ENCODE peak calls at places on chromosomes 1 and 21, in ten cellular contexts. E is HL-60; Q is EL; X is Caki2; C is A172; L is RPMI7951; W is AG08396; I is NAMALWA; Y is activated CD4-positive, alpha-beta memory T cell treated with anti-CD3 and anti-CD28 coated beads, Interleukin-2, amount 10 ng/mL, durations not matched to agents 7 days and 5 days; K is NCI-H1436 treated with DMSO at 0.1 percent for 48 hours. D is an unnamed sample.

GRCh38 chr1:183881387-183882084 is 76.6 kb downstream of the RGL1 start:
- DNase-seq in E (no peak), Q (peak), X (no peak), C (peak), L (peak), W (peak), I (no peak), Y (no peak), K (no peak), D (no peak)

GRCh38 chr1:110638062-110638461 is 31.9 kb upstream of the KCNA2 start:
- DNase-seq in E (no peak), Q (no peak), X (no peak), C (no peak), L (no peak), W (no peak), I (no peak), Y (no peak), K (no peak), D (no peak)

GRCh38 chr1:46181343-46182260 is 5.3 kb upstream of the P3R3URF start:
- DNase-seq in E (no peak), Q (peak), X (no peak), C (no peak), L (peak), W (no peak), I (no peak), Y (no peak), K (no peak), D (no peak)

GRCh38 chr21:45982256-45982757 is 737 bp downstream of the COL6A1 start:
- DNase-seq in E (no peak), Q (peak), X (no peak), C (no peak), L (no peak), W (no peak), I (no peak), Y (no peak), K (no peak), D (no peak)

GRCh38 chr21:44354775-44355771 is 1.7 kb downstream of the TRPM2 start:
- DNase-seq in E (peak), Q (no peak), X (no peak), C (no peak), L (no peak), W (no peak), I (peak), Y (peak), K (no peak), D (peak)

GRCh38 chr1:154747841-154748766 is 122.0 kb downstream of the KCNN3 start:
- DNase-seq in E (peak), Q (no peak), X (no peak), C (no peak), L (peak), W (no peak), I (peak), Y (peak), K (no peak), D (peak)

GRCh38 chr1:96220644-96221043 is 500.9 kb upstream of the PTBP2 start:
- DNase-seq in E (no peak), Q (no peak), X (no peak), C (no peak), L (no peak), W (no peak), I (no peak), Y (no peak), K (no peak), D (no peak)

GRCh38 chr1:34140011-34140676 is 24.9 kb downstream of the CSMD2 start:
- DNase-seq in E (no peak), Q (no peak), X (no peak), C (no peak), L (no peak), W (no peak), I (no peak), Y (no peak), K (no peak), D (peak)

GRCh38 chr1:236515443-236515958 is 8.3 kb upstream of the LGALS8 start:
- DNase-seq in E (no peak), Q (no peak), X (no peak), C (no peak), L (no peak), W (no peak), I (no peak), Y (no peak), K (no peak), D (no peak)

GRCh38 chr1:47399841-47400144 is 16.3 kb upstream of the FOXE3 start:
- DNase-seq in E (no peak), Q (no peak), X (no peak), C (no peak), L (no peak), W (no peak), I (no peak), Y (no peak), K (no peak), D (no peak)

GRCh38 chr1:235327559-235328270 is at the start of gene ARID4B:
- DNase-seq in E (no peak), Q (peak), X (peak), C (no peak), L (no peak), W (peak), I (no peak), Y (no peak), K (no peak), D (no peak)

GRCh38 chr1:201763439-201764140 is 65.4 kb upstream of the IPO9 start:
- DNase-seq in E (no peak), Q (peak), X (no peak), C (no peak), L (peak), W (no peak), I (no peak), Y (no peak), K (no peak), D (no peak)

GRCh38 chr1:54581621-54582035 is 33.6 kb downstream of the ACOT11 start:
- DNase-seq in E (no peak), Q (peak), X (peak), C (peak), L (peak), W (peak), I (no peak), Y (no peak), K (no peak), D (no peak)

GRCh38 chr1:175148068-175148467 is 44.5 kb downstream of the KIAA0040 start:
- DNase-seq in E (no peak), Q (no peak), X (no peak), C (no peak), L (no peak), W (no peak), I (no peak), Y (no peak), K (no peak), D (no peak)

GRCh38 chr21:25385912-25386474 is 221.3 kb downstream of the MRPL39 start:
- DNase-seq in E (no peak), Q (peak), X (peak), C (peak), L (peak), W (peak), I (peak), Y (no peak), K (peak), D (peak)

GRCh38 chr1:17777330-17777729 is 22.2 kb downstream of the ACTL8 start:
- DNase-seq in E (no peak), Q (no peak), X (no peak), C (no peak), L (no peak), W (no peak), I (no peak), Y (no peak), K (no peak), D (no peak)

GRCh38 chr1:196027127-196027526 is 581.1 kb downstream of the KCNT2 start:
- DNase-seq in E (no peak), Q (no peak), X (no peak), C (no peak), L (no peak), W (no peak), I (no peak), Y (no peak), K (no peak), D (no peak)

GRCh38 chr1:13766906-13767564 is 67.0 kb downstream of the PRDM2 start:
- DNase-seq in E (no peak), Q (peak), X (no peak), C (peak), L (peak), W (peak), I (no peak), Y (no peak), K (no peak), D (no peak)

GRCh38 chr1:1391225-1391624 is 7.9 kb downstream of the CCNL2 start:
- DNase-seq in E (no peak), Q (no peak), X (no peak), C (no peak), L (no peak), W (no peak), I (no peak), Y (no peak), K (no peak), D (no peak)

D was measured in MV-4-11.